ENCODE peak calls at places on chromosomes 12 and 14, in four cellular contexts. X is lung, J is Calu3, B is hepatocyte. L is an unnamed sample.

GRCh38 chr12:32661706-32662105 is 17.4 kb upstream of the DNM1L start:
- DNase-seq in J (no peak), X (no peak), B (no peak), L (no peak)

GRCh38 chr12:55718020-55718419 is 2.2 kb upstream of the RDH5 start:
- DNase-seq in B (no peak), J (no peak), X (no peak), L (no peak)

GRCh38 chr14:21703357-21704339 is 30.0 kb upstream of the OR4E1 start:
- DNase-seq in X (no peak), J (no peak), B (no peak), L (no peak)

GRCh38 chr12:31485570-31485969 is 105.4 kb downstream of the DENND5B start:
- DNase-seq in X (no peak), J (no peak), B (no peak), L (no peak)

GRCh38 chr12:510071-510825 is 50.5 kb downstream of the B4GALNT3 start:
- DNase-seq in J (peak; percentile 77), X (peak; percentile 79), B (peak; percentile 43), L (no peak)

GRCh38 chr12:26845057-26845666 is 12.2 kb upstream of the ITPR2 start:
- DNase-seq in B (peak; percentile 72), J (peak; percentile 66), X (peak; percentile 54), L (peak; percentile 67)

GRCh38 chr12:88144546-88145468 is 2.7 kb downstream of the TMTC3 start:
- DNase-seq in X (no peak), J (no peak), B (no peak), L (no peak)

GRCh38 chr12:57452937-57453509 is 2.1 kb upstream of the INHBE start:
- DNase-seq in B (peak; percentile 90), X (peak; percentile 77), J (peak; percentile 90), L (peak; percentile 82)

GRCh38 chr12:130879781-130880389 is 8.0 kb downstream of the RAN start:
- DNase-seq in J (no peak), X (no peak), B (no peak), L (no peak)

GRCh38 chr12:70722584-70723343 is 85.5 kb upstream of the PTPRB start:
- DNase-seq in J (no peak), X (no peak), B (no peak), L (no peak)

GRCh38 chr12:24595652-24596235 is 353.2 kb downstream of the BCAT1 start:
- DNase-seq in J (peak; percentile 7), X (no peak), B (peak; percentile 6), L (no peak)

GRCh38 chr14:81385824-81386223 is 14.3 kb downstream of the STON2 start:
- DNase-seq in J (no peak), B (no peak), X (no peak), L (no peak)

GRCh38 chr12:99609455-99610181 is 37.9 kb upstream of the GARIN6 start:
- DNase-seq in B (no peak), X (no peak), J (no peak), L (no peak)

GRCh38 chr12:91890742-91891141 is 254.9 kb downstream of the BTG1 start:
- DNase-seq in J (no peak), X (no peak), B (no peak), L (no peak)

GRCh38 chr14:58947816-58948440 is 240.5 kb upstream of the DAAM1 start:
- DNase-seq in J (no peak), B (peak; percentile 12), X (no peak), L (no peak)
- TF ChIP-seq CTCF in J (no peak), B (no peak), X (no peak), L (no peak)

GRCh38 chr12:14896477-14897184 is 11.0 kb upstream of the MGP start:
- DNase-seq in B (peak; percentile 27), X (no peak), J (no peak), L (no peak)

GRCh38 chr12:14893471-14894250 is 8.0 kb upstream of the MGP start:
- DNase-seq in X (no peak), B (no peak), J (no peak), L (no peak)

DNA sequence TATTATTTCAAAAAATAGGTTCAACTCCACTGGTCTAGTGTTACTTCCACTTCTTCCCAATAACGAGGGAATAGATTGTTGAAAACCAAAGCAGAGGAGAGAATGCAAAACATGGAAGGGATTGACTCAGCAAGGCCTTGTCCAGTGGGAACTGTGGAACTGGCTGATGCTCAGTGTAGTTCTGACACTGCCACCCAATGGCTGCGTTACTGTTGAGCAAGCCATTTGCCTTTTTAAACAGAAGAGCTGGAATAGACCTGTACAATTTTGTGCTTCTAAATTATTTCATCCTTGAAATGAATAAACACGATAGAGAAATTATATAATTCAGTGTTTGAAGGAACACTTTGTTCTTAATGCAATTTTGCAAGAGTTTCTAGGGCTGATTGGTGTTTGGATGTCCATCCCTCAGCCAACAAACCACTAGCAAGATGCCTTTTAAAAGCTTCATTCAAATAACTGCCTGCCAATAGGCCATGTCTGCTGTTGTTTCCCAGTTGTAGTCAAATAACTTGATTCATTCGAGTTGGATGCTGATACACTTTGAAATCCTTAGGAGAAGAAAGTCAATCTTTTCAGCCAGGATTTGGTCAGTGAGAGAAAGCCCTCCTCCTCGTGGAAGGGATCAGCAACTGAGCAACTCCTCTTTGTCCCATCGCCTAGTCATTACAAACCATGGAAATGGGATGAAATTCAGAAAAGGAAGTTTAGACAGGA is 7.2 kb upstream of the MGP start:
- DNase-seq in B (no peak), J (no peak), X (no peak), L (peak; percentile 18)
- TF ChIP-seq CTCF in B (no peak), J (no peak), X (no peak), L (peak; percentile 19)

DNA sequence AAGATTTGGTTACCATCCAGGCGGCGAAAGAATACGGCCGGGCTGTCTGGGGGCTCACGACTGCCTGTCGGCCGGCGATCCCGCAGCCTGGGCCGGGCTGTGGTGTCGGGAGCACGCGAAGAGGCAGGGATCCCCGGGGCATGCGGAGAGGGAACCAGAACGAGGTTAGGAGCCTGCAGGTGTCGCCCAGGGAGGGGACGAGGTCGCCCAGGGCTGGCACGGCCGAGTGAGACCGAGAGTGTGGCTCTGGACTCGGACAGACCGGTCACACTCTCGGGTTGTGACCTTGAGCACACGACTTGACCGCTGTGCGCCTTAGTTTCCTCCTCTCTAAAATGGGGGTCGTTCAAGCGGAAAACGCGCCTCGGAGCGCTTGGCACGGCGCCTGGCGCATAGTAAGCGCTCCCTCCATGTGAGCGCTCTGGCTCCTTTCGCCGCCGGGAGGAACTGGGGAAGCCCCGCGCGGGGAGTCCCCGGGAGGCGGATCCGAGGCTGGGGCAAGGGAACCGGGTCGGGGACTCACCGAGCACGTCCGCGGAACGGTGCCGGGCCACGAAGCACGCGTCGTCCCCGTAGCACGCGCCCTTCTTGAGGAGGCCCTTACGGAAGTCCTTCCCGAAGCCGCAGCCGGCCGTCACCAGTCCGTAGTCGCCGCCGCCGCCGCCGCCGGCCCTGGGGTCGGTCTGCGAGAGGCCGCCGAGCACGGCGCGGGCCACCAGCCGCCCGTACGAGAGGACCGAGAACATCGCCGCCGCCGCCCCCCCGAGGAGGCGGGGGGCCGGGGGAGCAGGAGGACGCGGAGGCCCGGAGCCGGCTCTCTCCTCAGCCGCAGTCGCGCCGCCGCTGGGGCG is 607 bp downstream of the PPTC7 start:
- DNase-seq in J (peak; percentile 57), B (peak; percentile 69), X (peak; percentile 56), L (peak; percentile 48)
- TF ChIP-seq CTCF in J (no peak), B (no peak), X (no peak), L (no peak)

GRCh38 chr12:124407074-124407473 is 112.2 kb downstream of the RFLNA start:
- DNase-seq in X (no peak), J (no peak), B (no peak), L (no peak)
- TF ChIP-seq CTCF in X (no peak), J (no peak), B (no peak), L (no peak)

GRCh38 chr12:125755512-125755911 is 690.3 kb downstream of the AACS start:
- DNase-seq in B (no peak), J (no peak), X (no peak), L (no peak)
- TF ChIP-seq CTCF in B (no peak), J (no peak), X (no peak), L (no peak)

DNA sequence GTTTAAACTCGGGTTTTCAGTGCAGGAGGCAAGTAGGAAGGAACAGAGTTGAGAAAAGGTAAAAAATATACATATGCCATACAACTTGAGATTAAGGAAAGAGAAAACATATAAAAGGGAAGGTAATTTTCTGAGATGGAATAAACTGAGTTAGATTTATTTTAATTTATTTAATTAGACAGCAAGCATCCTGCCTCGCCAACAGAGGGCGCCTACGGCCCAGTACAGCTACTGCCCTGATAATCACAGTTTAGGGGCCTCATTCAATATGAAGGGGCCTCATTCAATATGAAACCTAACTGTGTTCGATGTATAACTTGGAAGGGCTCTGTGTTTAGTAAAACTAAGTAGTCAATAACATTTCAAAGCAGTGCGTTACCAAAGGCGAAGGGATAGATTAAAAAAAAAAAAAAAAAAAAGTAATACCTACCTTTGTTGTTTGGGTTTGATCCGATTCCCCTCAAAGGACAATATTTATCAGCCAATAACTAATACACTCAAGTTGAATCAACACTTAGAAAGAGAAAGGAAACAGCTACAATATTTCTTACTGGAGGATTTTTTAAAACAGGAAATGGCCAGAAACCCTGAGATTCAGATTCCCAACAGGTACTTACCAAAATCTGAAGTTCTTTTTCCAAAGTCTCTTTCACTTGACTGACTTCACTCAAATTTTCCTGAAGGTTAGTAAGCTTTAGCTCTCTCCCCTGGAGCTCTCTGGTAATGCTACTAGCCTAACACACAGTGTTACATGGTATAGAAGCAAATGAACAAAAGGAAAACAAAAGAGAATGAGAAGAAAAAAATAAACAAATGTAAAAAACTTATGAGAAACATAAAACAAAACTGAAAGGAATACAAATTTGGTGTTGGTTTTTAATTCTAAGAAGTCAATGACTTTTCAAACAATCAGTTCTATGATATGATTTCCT is 70.0 kb upstream of the VPS33A start:
- DNase-seq in J (peak; percentile 57), X (no peak), B (peak; percentile 47), L (peak; percentile 51)
- TF ChIP-seq CTCF in J (peak; percentile 70), X (peak; percentile 22), B (peak; percentile 62), L (peak; percentile 76)

GRCh38 chr14:72644038-72644437 is 249.9 kb downstream of the DPF3 start:
- DNase-seq in X (no peak), B (no peak), J (no peak), L (no peak)

GRCh38 chr14:72645706-72646105 is 248.2 kb downstream of the DPF3 start:
- DNase-seq in B (no peak), J (no peak), X (no peak), L (no peak)

GRCh38 chr14:72646861-72647528 is 246.9 kb downstream of the DPF3 start:
- DNase-seq in X (no peak), J (no peak), B (no peak), L (no peak)

GRCh38 chr14:72643317-72643801 is 250.5 kb downstream of the DPF3 start:
- DNase-seq in X (no peak), B (peak; percentile 57), J (peak; percentile 40), L (no peak)

GRCh38 chr14:72644758-72645489 is 249.0 kb downstream of the DPF3 start:
- DNase-seq in B (no peak), X (no peak), J (no peak), L (no peak)
- TF ChIP-seq CTCF in B (no peak), X (no peak), J (no peak), L (no peak)

DNA sequence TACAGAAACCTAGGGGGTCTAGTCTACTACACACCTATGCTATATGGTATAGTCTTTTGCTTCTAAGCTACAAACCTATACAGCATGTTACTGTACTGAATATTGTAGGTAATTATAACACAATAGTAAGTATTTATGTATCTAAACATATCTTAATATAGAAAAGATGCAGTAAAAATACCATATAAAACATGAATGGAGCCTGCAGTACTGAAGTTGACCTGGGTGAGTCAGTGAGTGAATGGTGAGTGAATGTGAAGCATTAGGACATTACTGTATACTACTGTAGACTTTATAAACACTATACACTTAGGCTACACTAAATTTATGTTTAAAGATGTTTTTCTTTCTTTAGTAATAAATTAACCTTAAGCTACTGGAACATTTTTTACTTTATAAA is 13.1 kb upstream of the ABCD2 start:
- DNase-seq in X (no peak), B (no peak), J (no peak), L (no peak)
- TF ChIP-seq CTCF in X (no peak), B (no peak), J (no peak), L (no peak)

L was measured in Caco-2.